ENCODE peak calls at places on chromosomes 7 and 10, in ten cellular contexts. F is midbrain; V is left ventricle myocardium inferior; Z is NCI-H1436; M is foreskin fibroblast; J is PC-9; H is stimulated activated CD4-positive, alpha-beta T cell treated with anti-CD3 and anti-CD28 coated beads, Interleukin-1b, Interleukin-23, amount 100 ng/mL, for 24 hours; T is H9; A is CD8-positive, alpha-beta memory T cell; Y is non-pigmented ciliary epithelial cell. U is an unnamed sample.
A peak's percentile ranks its signal among the peaks of the same experiment; 100 is the strongest.

GRCh38 chr7:128841961-128842673 is 11.9 kb downstream of the FLNC start:
- DNase-seq in F (peak; percentile 6), V (peak; percentile 54), Z (no peak), M (peak; percentile 77), J (peak; percentile 33), H (peak; percentile 43), T (peak; percentile 84), A (peak; percentile 35), Y (no peak), U (no peak)

GRCh38 chr10:114682532-114682931 is 24.5 kb upstream of the ABLIM1 start:
- DNase-seq in F (no peak), V (no peak), Z (no peak), M (no peak), J (no peak), H (no peak), T (no peak), A (no peak), Y (no peak), U (no peak)

GRCh38 chr10:45000138-45000763 is 472 bp upstream of the ZNF22 start:
- DNase-seq in F (no peak), V (peak; percentile 89), Z (no peak), M (peak; percentile 55), J (no peak), H (no peak), T (no peak), A (no peak), Y (no peak), U (peak; percentile 85)

GRCh38 chr7:89958525-89959068 is 195.7 kb upstream of the STEAP1 start:
- DNase-seq in F (no peak), V (no peak), Z (no peak), M (no peak), J (no peak), H (no peak), T (no peak), A (no peak), Y (no peak), U (no peak)

GRCh38 chr10:58641095-58641531 is 128.4 kb downstream of the BICC1 start:
- DNase-seq in F (no peak), V (no peak), Z (peak; percentile 8), M (peak; percentile 96), J (no peak), H (no peak), T (no peak), A (no peak), Y (peak; percentile 91), U (no peak)

GRCh38 chr10:3527869-3528268 is 257.1 kb downstream of the KLF6 start:
- DNase-seq in F (no peak), V (no peak), Z (no peak), M (peak; percentile 46), J (no peak), H (no peak), T (no peak), A (no peak), Y (no peak), U (no peak)

GRCh38 chr7:148084138-148084537 is 506.4 kb upstream of the C7orf33 start:
- DNase-seq in F (peak; percentile 83), V (no peak), Z (peak; percentile 64), M (peak; percentile 2), J (peak; percentile 20), H (no peak), T (peak; percentile 64), A (no peak), Y (peak; percentile 2), U (no peak)

GRCh38 chr10:125284875-125285597 is 124.7 kb upstream of the CTBP2 start:
- DNase-seq in F (no peak), V (no peak), Z (no peak), M (no peak), J (no peak), H (no peak), T (peak; percentile 46), A (no peak), Y (no peak), U (no peak)

GRCh38 chr7:40175725-40176510 is 41.1 kb downstream of the SUGCT start:
- DNase-seq in F (no peak), V (no peak), Z (no peak), M (peak; percentile 36), J (no peak), H (no peak), T (no peak), A (no peak), Y (no peak), U (no peak)

GRCh38 chr7:45975847-45976484 is 54.9 kb upstream of the IGFBP3 start:
- DNase-seq in F (no peak), V (no peak), Z (no peak), M (no peak), J (no peak), H (no peak), T (no peak), A (no peak), Y (no peak), U (peak; percentile 65)

GRCh38 chr7:144830024-144830785 is 5.6 kb downstream of the TPK1 start:
- DNase-seq in F (no peak), V (no peak), Z (no peak), M (no peak), J (no peak), H (no peak), T (no peak), A (no peak), Y (no peak), U (no peak)